ENCODE peak calls at places on chromosome 19, in five cellular contexts. G is CD4-positive, alpha-beta T cell; D is fibroblast of lung; J is GM06990; B is HFF-Myc. Y is an unnamed sample.
A peak's percentile ranks its signal among the peaks of the same experiment; 100 is the strongest.

GRCh38 chr19:47427241-47428176 is 8.2 kb upstream of the MEIS3 start:
- DNase-seq in G (peak; percentile 57), D (peak; percentile 36), J (no peak), B (no peak), Y (no peak)

GRCh38 chr19:35037716-35038622 is 3.6 kb upstream of the HPN start:
- DNase-seq in G (no peak), D (no peak), J (no peak), B (no peak), Y (no peak)

GRCh38 chr19:343941-344624 is 513 bp downstream of the MIER2 start:
- DNase-seq in G (no peak), D (peak; percentile 26), J (no peak), B (no peak), Y (peak; percentile 58)

GRCh38 chr19:40750035-40750284 is 317 bp downstream of the ACTMAP start:
- DNase-seq in G (no peak), D (no peak), J (no peak), B (no peak), Y (no peak)

GRCh38 chr19:51198641-51199040 is 26.2 kb upstream of the CD33 start:
- DNase-seq in G (no peak), D (no peak), J (no peak), B (no peak), Y (no peak)

GRCh38 chr19:1167687-1168561 is 6.1 kb downstream of the SBNO2 start:
- DNase-seq in G (no peak), D (no peak), J (no peak), B (no peak), Y (no peak)

GRCh38 chr19:51546650-51547396 is 15.4 kb upstream of the SIGLEC6 start:
- DNase-seq in G (no peak), D (no peak), J (no peak), B (no peak), Y (no peak)

GRCh38 chr19:7366701-7367420 is 18.1 kb downstream of the ARHGEF18 start:
- DNase-seq in G (no peak), D (peak; percentile 49), J (no peak), B (peak; percentile 30), Y (no peak)

GRCh38 chr19:40006273-40006691 is 9.4 kb downstream of the ZNF546 start:
- DNase-seq in G (no peak), D (peak; percentile 72), J (no peak), B (peak; percentile 73), Y (no peak)

GRCh38 chr19:1445932-1446712 is 3.8 kb upstream of the APC2 start:
- DNase-seq in G (no peak), D (no peak), J (no peak), B (no peak), Y (peak; percentile 62)

GRCh38 chr19:44071824-44072542 is at the start of gene ZNF284:
- DNase-seq in G (peak; percentile 74), D (peak; percentile 93), J (peak; percentile 83), B (peak; percentile 85), Y (peak; percentile 83)

GRCh38 chr19:14563989-14564650 is 7.7 kb downstream of the NDUFB7 start:
- DNase-seq in G (peak; percentile 17), D (no peak), J (peak; percentile 76), B (no peak), Y (no peak)

GRCh38 chr19:5547881-5548280 is 19.9 kb downstream of the TINCR start:
- DNase-seq in G (no peak), D (peak; percentile 38), J (no peak), B (no peak), Y (no peak)

GRCh38 chr19:8567522-8568172 is 9.6 kb downstream of the MYO1F start:
- DNase-seq in G (no peak), D (no peak), J (no peak), B (no peak), Y (no peak)

GRCh38 chr19:19447536-19448237 is 42.2 kb downstream of the GATAD2A start:
- DNase-seq in G (peak; percentile 18), D (no peak), J (no peak), B (no peak), Y (no peak)

GRCh38 chr19:1265611-1266115 is 3.5 kb upstream of the CIRBP start:
- DNase-seq in G (no peak), D (peak; percentile 80), J (peak; percentile 69), B (peak; percentile 45), Y (no peak)

GRCh38 chr19:3338541-3339181 is 27.7 kb upstream of the NFIC start:
- DNase-seq in G (peak; percentile 62), D (no peak), J (no peak), B (no peak), Y (no peak)

GRCh38 chr19:46303702-46304397 is 7.0 kb downstream of the HIF3A start:
- DNase-seq in G (no peak), D (peak; percentile 74), J (no peak), B (no peak), Y (peak; percentile 73)

GRCh38 chr19:7917292-7918061 is 2.7 kb upstream of the SNAPC2 start:
- DNase-seq in G (peak; percentile 43), D (peak; percentile 61), J (peak; percentile 72), B (no peak), Y (peak; percentile 70)

GRCh38 chr19:10227215-10227971 is 3.7 kb downstream of the S1PR2 start:
- DNase-seq in G (no peak), D (peak; percentile 71), J (no peak), B (no peak), Y (no peak)
- TF ChIP-seq CTCF in G (no peak), D (peak; percentile 17), J (peak; percentile 20), B (no peak), Y (peak; percentile 28)

GRCh38 chr19:38044267-38045111 is 137.5 kb downstream of the SIPA1L3 start:
- DNase-seq in G (no peak), D (no peak), J (no peak), B (no peak), Y (no peak)
- TF ChIP-seq CTCF in G (no peak), D (no peak), J (peak; percentile 14), B (no peak), Y (no peak)

DNA sequence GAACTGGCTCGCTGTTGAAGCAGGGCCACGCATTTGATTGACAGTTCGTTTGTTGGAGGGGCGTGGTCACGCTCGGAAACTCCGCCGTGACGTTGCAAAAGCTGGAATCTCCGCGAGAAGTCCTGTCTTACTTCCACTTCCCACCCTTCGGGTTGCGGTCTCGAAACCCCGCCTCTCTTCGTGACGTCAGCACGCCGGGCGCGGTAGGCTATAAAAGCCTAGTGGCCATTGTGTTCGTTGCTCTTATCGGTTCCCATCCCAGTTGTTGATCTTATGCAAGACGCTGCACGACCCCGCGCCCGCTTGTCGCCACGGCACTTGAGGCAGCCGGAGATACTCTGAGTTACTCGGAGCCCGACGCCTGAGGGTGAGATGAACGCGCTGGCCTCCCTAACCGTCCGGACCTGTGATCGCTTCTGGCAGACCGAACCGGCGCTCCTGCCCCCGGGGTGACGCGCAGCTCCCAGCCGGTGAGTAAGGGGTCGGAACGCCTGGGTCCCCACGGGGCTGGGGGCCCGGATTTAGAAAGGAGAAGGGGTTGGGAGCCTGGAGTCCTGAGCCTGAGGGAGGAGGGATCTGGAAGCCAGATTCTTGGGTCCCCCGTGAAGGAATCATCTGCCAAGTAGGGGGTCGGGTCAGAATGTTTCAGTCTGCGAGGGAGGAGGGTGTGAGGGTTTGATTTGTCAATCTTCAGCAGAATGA is at the start of gene PPP1R15A:
- DNase-seq in G (peak; percentile 98), D (peak; percentile 98), J (peak; percentile 99), B (peak; percentile 94), Y (peak; percentile 96)
- TF ChIP-seq CTCF in G (no peak), D (no peak), J (no peak), B (no peak), Y (no peak)

GRCh38 chr19:4369888-4370260 is 26.5 kb downstream of the MPND start:
- DNase-seq in G (peak; percentile 58), D (no peak), J (peak; percentile 84), B (no peak), Y (no peak)
- TF ChIP-seq CTCF in G (peak; percentile 65), D (peak; percentile 28), J (peak; percentile 85), B (peak; percentile 45), Y (no peak)

GRCh38 chr19:53912653-53913052 is 3.6 kb downstream of the CACNG7 start:
- DNase-seq in G (no peak), D (no peak), J (no peak), B (no peak), Y (no peak)
- TF ChIP-seq CTCF in G (no peak), D (no peak), J (peak; percentile 35), B (peak; percentile 37), Y (peak; percentile 39)

DNA sequence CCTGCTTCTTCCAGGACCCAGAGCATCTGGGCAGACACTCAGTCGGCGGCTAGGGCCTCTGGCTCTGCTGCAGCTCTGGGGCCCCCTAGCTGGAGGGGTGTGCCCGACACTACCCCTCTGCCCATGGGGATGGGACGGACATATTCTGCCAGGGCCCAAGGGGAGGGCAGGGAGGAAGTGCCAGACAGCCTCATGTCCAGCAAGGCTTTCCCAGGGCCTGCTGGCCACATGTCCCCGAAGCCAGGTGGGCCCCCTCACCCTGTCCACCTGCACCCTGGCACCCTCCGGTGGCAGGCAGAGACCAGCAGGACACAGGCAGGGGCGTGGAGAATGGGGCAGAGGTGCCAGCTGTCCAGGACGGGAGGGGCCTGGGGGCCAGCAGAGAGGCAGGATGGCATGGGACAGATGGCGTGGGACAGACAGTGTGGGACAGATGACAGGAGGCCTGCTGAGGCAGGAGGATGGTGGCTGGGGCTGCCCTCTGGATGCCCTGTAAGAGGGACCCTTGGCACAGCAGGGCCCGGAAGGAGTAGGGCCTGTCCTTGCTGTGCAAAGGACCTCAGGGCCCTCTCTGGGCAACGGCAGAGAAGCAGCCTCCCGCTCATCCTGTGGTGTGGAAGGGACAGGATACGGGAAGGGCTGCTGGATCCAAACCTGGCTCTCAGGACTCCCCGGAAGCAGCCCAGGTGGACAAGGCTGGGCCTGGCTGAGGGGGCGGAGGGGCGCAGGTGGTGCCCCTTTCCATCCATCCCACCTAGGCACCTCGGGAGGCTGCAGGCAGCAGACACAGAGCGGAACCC is 29.1 kb downstream of the CEBPG start:
- DNase-seq in G (no peak), D (no peak), J (no peak), B (no peak), Y (no peak)
- TF ChIP-seq CTCF in G (no peak), D (no peak), J (no peak), B (peak; percentile 2), Y (no peak)

DNA sequence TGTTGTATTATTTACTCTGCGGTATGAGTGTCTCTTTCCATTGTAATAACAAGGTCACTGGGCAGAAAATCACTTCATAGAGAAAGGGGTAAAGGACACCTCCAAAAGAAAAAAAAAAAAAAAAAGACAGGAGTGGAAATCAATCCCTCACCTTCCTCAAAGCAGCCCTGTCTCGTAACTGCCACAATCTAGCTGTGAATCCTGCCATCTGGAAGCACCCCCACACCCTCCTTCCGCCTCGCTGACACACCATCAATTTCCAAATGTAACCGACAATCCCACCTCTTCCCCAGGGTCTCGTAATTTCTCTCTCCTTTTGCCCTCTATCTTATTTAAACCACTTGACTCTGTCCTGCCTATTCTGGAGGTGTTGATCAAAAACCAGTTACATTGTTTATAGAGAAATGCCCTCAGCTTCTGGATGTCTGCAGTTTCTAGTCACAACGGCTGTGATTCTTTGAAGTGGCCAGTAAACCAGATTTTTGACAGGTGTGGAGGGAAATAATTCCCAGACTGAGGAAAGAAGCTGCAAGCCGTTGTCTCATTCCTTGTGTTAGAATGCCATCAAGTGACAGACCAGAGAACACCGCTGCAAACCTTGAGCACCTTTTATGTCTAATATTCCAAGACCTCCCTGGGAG is 9.1 kb upstream of the POP4 start:
- DNase-seq in G (no peak), D (peak; percentile 14), J (no peak), B (no peak), Y (no peak)
- TF ChIP-seq CTCF in G (peak; percentile 36), D (no peak), J (peak; percentile 59), B (peak; percentile 15), Y (no peak)